ENCODE peak calls at places on chromosome 6, in five cellular contexts. I, U, G, A and W are unnamed samples.

GRCh38 chr6:111423960-111424846 is 58.8 kb downstream of the REV3L start:
- DNase-seq in U (no peak), I (peak), G (no peak), A (no peak), W (peak)

GRCh38 chr6:140062042-140063041 is 687.9 kb upstream of the CITED2 start:
- DNase-seq in I (peak), A (no peak), G (peak), U (no peak), W (peak)

GRCh38 chr6:31169123-31169857 is 1.2 kb downstream of the POU5F1 start:
- DNase-seq in A (no peak), G (no peak), I (no peak), U (no peak), W (no peak)

GRCh38 chr6:37487891-37488290 is 11.8 kb downstream of the CCDC167 start:
- DNase-seq in G (no peak), I (no peak), A (no peak), U (no peak), W (no peak)

GRCh38 chr6:6604566-6604965 is 16.0 kb downstream of the LY86 start:
- DNase-seq in I (no peak), A (no peak), U (no peak), G (no peak), W (no peak)

GRCh38 chr6:121639041-121639440 is 203.6 kb downstream of the GJA1 start:
- DNase-seq in G (no peak), U (no peak), I (no peak), A (no peak), W (no peak)

GRCh38 chr6:104908431-104909139 is 48.3 kb upstream of the LIN28B start:
- DNase-seq in U (no peak), I (no peak), G (no peak), A (no peak), W (no peak)

GRCh38 chr6:109978174-109979032 is at the start of gene GPR6:
- DNase-seq in G (no peak), I (peak), U (no peak), A (no peak), W (peak)

GRCh38 chr6:8658391-8658790 is 223.0 kb upstream of the SLC35B3 start:
- DNase-seq in A (no peak), I (no peak), U (no peak), G (no peak), W (no peak)
- TF ChIP-seq POLR2AphosphoS5 in A (no peak), I (no peak), U (no peak), G (no peak), W (no peak)

GRCh38 chr6:131362696-131363095 is 210.3 kb upstream of the ARG1 start:
- DNase-seq in U (no peak), I (no peak), G (no peak), A (no peak), W (no peak)

GRCh38 chr6:131366223-131366622 is 206.8 kb upstream of the ARG1 start:
- DNase-seq in A (no peak), U (no peak), I (no peak), G (no peak), W (no peak)

GRCh38 chr6:131372535-131372934 is 200.5 kb upstream of the ARG1 start:
- DNase-seq in A (no peak), U (no peak), G (no peak), I (no peak), W (no peak)

GRCh38 chr6:131367206-131367873 is 205.7 kb upstream of the ARG1 start:
- DNase-seq in G (no peak), U (no peak), A (no peak), I (peak), W (no peak)

GRCh38 chr6:131368077-131368911 is 204.7 kb upstream of the ARG1 start:
- DNase-seq in A (no peak), G (no peak), U (no peak), I (peak), W (peak)
- TF ChIP-seq POLR2AphosphoS5 in A (no peak), G (no peak), U (no peak), I (no peak), W (no peak)

DNA sequence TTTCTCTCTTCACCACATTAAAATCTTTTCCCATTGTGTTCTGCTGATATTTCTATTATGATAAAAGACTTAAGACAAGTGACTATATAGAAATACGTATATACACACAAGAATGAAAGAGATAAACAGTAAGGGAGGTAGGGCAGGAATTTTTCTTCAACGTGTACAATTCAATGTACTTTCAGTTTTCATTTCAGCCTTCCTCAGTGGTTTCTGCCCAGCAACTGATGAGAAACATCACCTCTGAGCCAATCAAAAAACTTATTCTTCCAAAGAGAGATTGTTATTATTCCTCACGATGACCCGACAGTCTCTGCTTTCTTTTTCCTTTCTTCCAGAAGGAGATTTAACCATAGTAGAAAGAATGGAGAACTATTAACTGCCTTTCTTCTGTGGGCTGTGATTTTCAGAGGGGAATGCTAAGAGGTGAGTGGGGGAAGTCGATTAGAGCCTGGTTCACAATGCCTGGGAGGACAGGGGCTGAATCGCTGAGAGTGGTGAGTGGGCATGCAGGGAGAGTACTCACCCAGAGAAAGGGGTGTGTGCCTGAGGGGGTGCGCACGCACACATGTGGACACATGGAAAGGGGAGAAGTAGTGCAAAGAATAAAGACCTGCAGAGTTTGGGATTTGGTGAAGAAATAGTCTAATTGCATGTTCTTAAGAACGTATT is at the start of gene BTN3A1:
- DNase-seq in G (no peak), I (peak), U (no peak), A (peak), W (no peak)
- TF ChIP-seq POLR2AphosphoS5 in G (no peak), I (peak), U (no peak), A (peak), W (peak)

DNA sequence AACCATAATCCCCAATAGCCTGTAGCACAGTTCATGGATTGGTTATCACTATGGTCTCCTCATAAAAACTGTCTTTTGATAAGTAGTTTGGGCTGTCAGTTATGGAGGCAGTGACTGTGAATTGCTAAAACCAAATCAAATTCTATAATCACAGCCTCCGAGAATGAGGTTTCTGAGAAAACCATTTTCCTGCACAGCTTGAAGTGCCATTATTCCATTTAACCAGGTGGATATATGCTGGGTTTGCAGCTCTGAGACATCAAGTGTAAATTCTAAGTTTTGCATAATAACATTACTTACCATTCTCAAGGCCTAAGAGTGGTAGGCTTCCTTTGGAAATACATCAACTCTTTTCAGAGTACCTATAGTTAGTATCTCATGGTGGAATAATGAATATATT is 485.4 kb downstream of the FRK start:
- DNase-seq in U (no peak), A (no peak), I (no peak), G (no peak), W (no peak)
- TF ChIP-seq POLR2AphosphoS5 in U (no peak), A (no peak), I (no peak), G (no peak), W (no peak)

DNA sequence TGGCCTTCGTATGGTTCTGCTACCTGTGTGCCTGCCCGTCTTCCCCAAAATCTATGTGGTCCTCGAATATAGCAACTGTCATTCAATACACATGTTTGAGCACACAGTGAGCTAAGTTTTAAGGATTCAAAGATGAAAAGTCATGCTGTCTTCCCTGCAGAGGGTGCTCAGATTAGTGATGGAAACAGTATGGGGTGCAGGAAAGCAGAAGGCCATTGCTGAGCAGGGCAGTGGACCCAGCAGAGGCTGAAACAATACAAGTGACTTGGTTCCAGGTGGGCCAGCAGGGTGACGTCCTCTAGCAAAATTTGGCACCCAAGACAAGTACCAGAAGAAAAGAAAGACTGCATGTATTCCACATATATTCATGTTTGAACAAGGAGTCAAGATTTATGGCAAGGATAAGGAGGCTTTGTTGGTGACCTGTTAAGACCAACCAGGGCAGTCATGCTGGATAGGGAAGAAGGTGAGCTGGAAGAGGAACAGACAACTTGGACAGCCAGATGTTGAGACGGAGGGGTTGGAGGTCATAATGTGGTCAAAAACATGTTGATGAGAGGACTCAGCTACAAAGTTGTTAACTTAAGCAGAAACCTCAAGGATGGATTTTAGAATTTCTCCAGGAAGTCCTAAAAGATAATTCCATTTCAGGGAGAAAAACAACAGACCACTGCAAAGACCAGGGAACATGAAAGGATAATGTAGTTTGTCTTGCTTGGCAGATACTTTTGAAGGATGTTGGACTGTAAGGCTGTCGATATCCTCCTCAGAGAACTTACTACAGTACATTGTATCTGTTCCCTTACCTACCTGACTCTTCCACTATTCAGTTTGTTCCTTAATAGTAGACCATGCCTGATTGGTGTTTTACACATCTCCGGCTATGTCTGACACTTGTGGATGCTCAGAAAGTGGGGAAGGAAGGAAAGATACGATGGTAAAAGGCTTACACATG is 2.5 kb downstream of the HLA-DQA1 start:
- DNase-seq in A (no peak), I (no peak), G (no peak), U (no peak), W (no peak)
- TF ChIP-seq POLR2AphosphoS5 in A (no peak), I (no peak), G (no peak), U (no peak), W (no peak)

GRCh38 chr6:131122516-131122915 is 12.8 kb upstream of the AKAP7 start:
- DNase-seq in U (no peak), A (no peak), G (no peak), I (no peak), W (no peak)
- TF ChIP-seq POLR2AphosphoS5 in U (no peak), A (no peak), G (no peak), I (no peak), W (no peak)

GRCh38 chr6:17031961-17032360 is 69.9 kb upstream of the STMND1 start:
- DNase-seq in A (no peak), I (no peak), U (no peak), G (no peak), W (peak)

GRCh38 chr6:17035257-17035757 is 66.5 kb upstream of the STMND1 start:
- DNase-seq in U (no peak), G (no peak), A (no peak), I (no peak), W (no peak)

GRCh38 chr6:17038316-17038715 is 63.5 kb upstream of the STMND1 start:
- DNase-seq in I (no peak), G (no peak), A (no peak), U (no peak), W (no peak)

GRCh38 chr6:17035994-17036393 is 65.9 kb upstream of the STMND1 start:
- DNase-seq in A (no peak), I (peak), G (no peak), U (no peak), W (no peak)

DNA sequence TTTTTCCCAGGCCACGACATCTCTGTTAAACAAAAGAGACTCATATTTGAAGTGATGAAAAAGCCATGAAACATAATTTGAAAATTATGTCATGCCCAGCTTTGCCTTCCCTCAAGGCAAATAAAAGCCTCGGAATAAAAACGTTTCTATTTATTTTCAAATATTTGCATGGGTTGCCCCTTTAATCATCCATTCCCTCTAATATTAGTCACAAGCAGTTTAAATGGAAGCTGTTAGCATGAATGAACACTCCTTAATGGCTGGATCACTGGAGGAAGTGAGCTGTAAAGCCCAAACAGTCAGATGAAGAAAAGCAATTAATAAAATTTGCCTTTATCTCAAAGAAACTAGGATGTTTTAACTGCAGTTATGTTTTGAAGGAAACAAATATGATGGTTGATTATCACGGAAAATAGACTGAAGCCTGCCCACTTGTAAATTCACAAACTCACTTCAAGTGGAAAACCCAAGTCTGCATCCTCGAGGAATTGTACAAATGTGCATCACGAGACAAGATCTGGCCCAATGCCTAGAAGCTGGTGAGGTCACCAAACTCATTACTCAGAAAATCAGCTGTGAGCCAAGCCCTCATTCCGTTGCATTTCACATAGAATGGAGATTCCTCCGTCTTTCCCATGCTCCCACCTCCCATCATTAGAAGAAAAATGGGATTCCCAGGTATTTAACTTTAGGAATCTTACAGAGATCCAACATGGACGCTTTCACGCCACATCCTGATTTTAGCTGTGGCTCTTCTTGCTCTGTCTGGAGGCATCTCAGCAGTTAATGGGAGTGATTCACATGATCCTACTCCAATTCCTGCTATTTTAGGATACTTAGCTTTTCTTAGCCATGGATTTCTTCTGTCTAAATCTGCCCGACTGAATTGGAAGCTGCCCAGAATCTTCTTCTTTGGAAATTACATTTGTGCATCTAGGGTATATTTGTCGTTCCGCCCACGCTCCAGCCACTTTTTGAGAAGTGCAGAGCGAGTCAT is 69.0 kb upstream of the STMND1 start:
- DNase-seq in U (no peak), I (peak), G (peak), A (no peak), W (peak)
- TF ChIP-seq POLR2AphosphoS5 in U (no peak), I (peak), G (peak), A (no peak), W (peak)

GRCh38 chr6:90719321-90720195 is 132.7 kb upstream of the MAP3K7 start:
- DNase-seq in I (no peak), U (no peak), A (no peak), G (no peak), W (no peak)

GRCh38 chr6:90715093-90715655 is 128.3 kb upstream of the MAP3K7 start:
- DNase-seq in G (no peak), A (no peak), U (no peak), I (no peak), W (peak)

GRCh38 chr6:90722648-90723047 is 135.8 kb upstream of the MAP3K7 start:
- DNase-seq in A (no peak), I (no peak), G (no peak), U (no peak), W (no peak)

GRCh38 chr6:90716345-90716744 is 129.5 kb upstream of the MAP3K7 start:
- DNase-seq in I (no peak), A (no peak), G (no peak), U (no peak), W (no peak)

DNA sequence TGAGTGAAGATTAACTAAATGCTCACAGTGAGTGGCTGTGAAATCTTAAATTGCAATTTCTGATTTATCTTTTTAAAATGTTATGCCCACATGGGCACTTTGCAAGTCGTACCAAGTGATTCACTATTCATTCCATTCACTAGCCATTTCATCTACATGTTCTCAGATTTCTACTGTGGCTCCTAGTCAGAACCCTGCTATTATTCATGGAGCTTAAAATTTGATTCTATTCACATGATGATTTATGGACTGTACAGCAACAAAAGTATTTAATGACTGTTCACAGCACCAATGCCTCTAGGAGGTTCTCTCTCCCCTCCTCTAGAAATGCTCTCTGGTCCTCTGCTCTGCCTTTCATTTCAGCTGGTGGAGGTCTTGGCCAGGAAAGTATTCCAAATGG is 133.5 kb upstream of the MAP3K7 start:
- DNase-seq in G (no peak), A (no peak), I (no peak), U (no peak), W (no peak)
- TF ChIP-seq POLR2AphosphoS5 in G (no peak), A (no peak), I (no peak), U (no peak), W (no peak)